ENCODE peak calls at places on chromosomes 16 and 17, in four cellular contexts. D is astrocyte of the spinal cord, H is pancreas, T is glutamatergic neuron. M is an unnamed sample.

GRCh38 chr16:30185683-30186421 is 2.5 kb downstream of the CORO1A start:
- DNase-seq in D (no peak), T (peak), H (peak), M (peak)

GRCh38 chr17:49775546-49776260 is 11.8 kb upstream of the FAM117A start:
- DNase-seq in T (no peak), D (no peak), H (no peak), M (no peak)

GRCh38 chr17:29257756-29258155 is 11.1 kb downstream of the CRYBA1 start:
- DNase-seq in D (no peak), T (no peak), H (no peak), M (no peak)

GRCh38 chr17:14203392-14203791 is 33.3 kb downstream of the CDRT15 start:
- DNase-seq in D (no peak), T (no peak), H (no peak), M (no peak)

GRCh38 chr17:60573139-60573975 is 26.6 kb upstream of the PPM1D start:
- DNase-seq in T (no peak), H (no peak), D (peak), M (no peak)

GRCh38 chr16:3576211-3576610 is 992 bp downstream of the NLRC3 start:
- DNase-seq in T (no peak), D (no peak), H (no peak), M (no peak)

GRCh38 chr16:73430138-73430537 is 382.2 kb upstream of the ZFHX3 start:
- DNase-seq in D (no peak), H (no peak), T (no peak), M (no peak)

GRCh38 chr17:49511810-49512209 is 16.7 kb downstream of the NGFR start:
- DNase-seq in T (peak), H (no peak), D (no peak), M (no peak)

M was measured in lung.